ENCODE peak calls at places on chromosomes 1 and 21, in nine cellular contexts. One of them, this sample, is unnamed.

GRCh38 chr1:168408531-168409242 is 128.0 kb downstream of the TBX19 start:
- DNase-seq in H7: no peak
- DNase-seq in sigmoid colon: no peak
- DNase-seq in tibial artery: no peak
- DNase-seq in AG09309: no peak
- DNase-seq in aorta: no peak
- DNase-seq in heart right ventricle: no peak
- DNase-seq in brain microvascular endothelial cell: peak
- DNase-seq in colonic mucosa: no peak
- DNase-seq in this sample: peak

GRCh38 chr1:201918343-201918742 is 28.0 kb downstream of the LMOD1 start:
- DNase-seq in H7: no peak
- DNase-seq in sigmoid colon: no peak
- DNase-seq in tibial artery: no peak
- DNase-seq in AG09309: no peak
- DNase-seq in aorta: no peak
- DNase-seq in heart right ventricle: no peak
- DNase-seq in brain microvascular endothelial cell: no peak
- DNase-seq in colonic mucosa: no peak
- DNase-seq in this sample: no peak

GRCh38 chr1:40820251-40820797 is 36.7 kb downstream of the KCNQ4 start:
- DNase-seq in H7: peak
- DNase-seq in sigmoid colon: no peak
- DNase-seq in tibial artery: peak
- DNase-seq in AG09309: no peak
- DNase-seq in aorta: no peak
- DNase-seq in heart right ventricle: no peak
- DNase-seq in brain microvascular endothelial cell: no peak
- DNase-seq in colonic mucosa: no peak
- DNase-seq in this sample: no peak

GRCh38 chr1:21939650-21940374 is 2.7 kb upstream of the HSPG2 start:
- DNase-seq in H7: no peak
- DNase-seq in sigmoid colon: peak
- DNase-seq in tibial artery: peak
- DNase-seq in AG09309: peak
- DNase-seq in aorta: peak
- DNase-seq in heart right ventricle: peak
- DNase-seq in brain microvascular endothelial cell: peak
- DNase-seq in colonic mucosa: peak
- DNase-seq in this sample: no peak

GRCh38 chr1:228647523-228648444 is 87.5 kb upstream of the RHOU start:
- DNase-seq in H7: peak
- DNase-seq in sigmoid colon: peak
- DNase-seq in tibial artery: peak
- DNase-seq in AG09309: no peak
- DNase-seq in aorta: peak
- DNase-seq in heart right ventricle: no peak
- DNase-seq in brain microvascular endothelial cell: peak
- DNase-seq in colonic mucosa: peak
- DNase-seq in this sample: no peak

GRCh38 chr1:197868751-197869501 is 33.5 kb upstream of the C1orf53 start:
- DNase-seq in H7: peak
- DNase-seq in sigmoid colon: no peak
- DNase-seq in tibial artery: no peak
- DNase-seq in AG09309: peak
- DNase-seq in aorta: no peak
- DNase-seq in heart right ventricle: peak
- DNase-seq in brain microvascular endothelial cell: peak
- DNase-seq in colonic mucosa: peak
- DNase-seq in this sample: no peak

GRCh38 chr1:54241430-54241829 is 41.5 kb downstream of the MRPL37 start:
- DNase-seq in H7: no peak
- DNase-seq in sigmoid colon: no peak
- DNase-seq in tibial artery: no peak
- DNase-seq in AG09309: no peak
- DNase-seq in aorta: no peak
- DNase-seq in heart right ventricle: no peak
- DNase-seq in brain microvascular endothelial cell: no peak
- DNase-seq in colonic mucosa: no peak
- DNase-seq in this sample: no peak

GRCh38 chr1:228038387-228039005 is 31.7 kb downstream of the WNT3A start:
- DNase-seq in H7: peak
- DNase-seq in sigmoid colon: peak
- DNase-seq in tibial artery: peak
- DNase-seq in AG09309: no peak
- DNase-seq in aorta: peak
- DNase-seq in heart right ventricle: no peak
- DNase-seq in brain microvascular endothelial cell: no peak
- DNase-seq in colonic mucosa: no peak
- DNase-seq in this sample: no peak

GRCh38 chr1:176609556-176610408 is 146.8 kb downstream of the PAPPA2 start:
- DNase-seq in H7: no peak
- DNase-seq in sigmoid colon: no peak
- DNase-seq in tibial artery: no peak
- DNase-seq in AG09309: no peak
- DNase-seq in aorta: no peak
- DNase-seq in heart right ventricle: no peak
- DNase-seq in brain microvascular endothelial cell: no peak
- DNase-seq in colonic mucosa: no peak
- DNase-seq in this sample: no peak

GRCh38 chr1:172746091-172746949 is 87.4 kb downstream of the FASLG start:
- DNase-seq in H7: no peak
- DNase-seq in sigmoid colon: no peak
- DNase-seq in tibial artery: no peak
- DNase-seq in AG09309: peak
- DNase-seq in aorta: no peak
- DNase-seq in heart right ventricle: no peak
- DNase-seq in brain microvascular endothelial cell: peak
- DNase-seq in colonic mucosa: peak
- DNase-seq in this sample: peak

GRCh38 chr1:247180581-247180980 is 8.8 kb upstream of the ZNF124 start:
- DNase-seq in H7: no peak
- DNase-seq in sigmoid colon: no peak
- DNase-seq in tibial artery: no peak
- DNase-seq in AG09309: no peak
- DNase-seq in aorta: no peak
- DNase-seq in heart right ventricle: no peak
- DNase-seq in brain microvascular endothelial cell: no peak
- DNase-seq in colonic mucosa: no peak
- DNase-seq in this sample: no peak

GRCh38 chr1:218123968-218124367 is 161.1 kb upstream of the RRP15 start:
- DNase-seq in H7: peak
- DNase-seq in sigmoid colon: no peak
- DNase-seq in tibial artery: no peak
- DNase-seq in AG09309: no peak
- DNase-seq in aorta: no peak
- DNase-seq in heart right ventricle: no peak
- DNase-seq in brain microvascular endothelial cell: no peak
- DNase-seq in colonic mucosa: no peak
- DNase-seq in this sample: no peak

GRCh38 chr1:116809181-116809508 is 54.9 kb downstream of the CD2 start:
- DNase-seq in H7: no peak
- DNase-seq in sigmoid colon: no peak
- DNase-seq in tibial artery: no peak
- DNase-seq in AG09309: no peak
- DNase-seq in aorta: no peak
- DNase-seq in heart right ventricle: no peak
- DNase-seq in brain microvascular endothelial cell: no peak
- DNase-seq in colonic mucosa: no peak
- DNase-seq in this sample: no peak

GRCh38 chr1:59075021-59075420 is 221.9 kb upstream of the FGGY start:
- DNase-seq in H7: no peak
- DNase-seq in sigmoid colon: no peak
- DNase-seq in tibial artery: no peak
- DNase-seq in AG09309: no peak
- DNase-seq in aorta: no peak
- DNase-seq in heart right ventricle: no peak
- DNase-seq in brain microvascular endothelial cell: no peak
- DNase-seq in colonic mucosa: no peak
- DNase-seq in this sample: no peak

DNA sequence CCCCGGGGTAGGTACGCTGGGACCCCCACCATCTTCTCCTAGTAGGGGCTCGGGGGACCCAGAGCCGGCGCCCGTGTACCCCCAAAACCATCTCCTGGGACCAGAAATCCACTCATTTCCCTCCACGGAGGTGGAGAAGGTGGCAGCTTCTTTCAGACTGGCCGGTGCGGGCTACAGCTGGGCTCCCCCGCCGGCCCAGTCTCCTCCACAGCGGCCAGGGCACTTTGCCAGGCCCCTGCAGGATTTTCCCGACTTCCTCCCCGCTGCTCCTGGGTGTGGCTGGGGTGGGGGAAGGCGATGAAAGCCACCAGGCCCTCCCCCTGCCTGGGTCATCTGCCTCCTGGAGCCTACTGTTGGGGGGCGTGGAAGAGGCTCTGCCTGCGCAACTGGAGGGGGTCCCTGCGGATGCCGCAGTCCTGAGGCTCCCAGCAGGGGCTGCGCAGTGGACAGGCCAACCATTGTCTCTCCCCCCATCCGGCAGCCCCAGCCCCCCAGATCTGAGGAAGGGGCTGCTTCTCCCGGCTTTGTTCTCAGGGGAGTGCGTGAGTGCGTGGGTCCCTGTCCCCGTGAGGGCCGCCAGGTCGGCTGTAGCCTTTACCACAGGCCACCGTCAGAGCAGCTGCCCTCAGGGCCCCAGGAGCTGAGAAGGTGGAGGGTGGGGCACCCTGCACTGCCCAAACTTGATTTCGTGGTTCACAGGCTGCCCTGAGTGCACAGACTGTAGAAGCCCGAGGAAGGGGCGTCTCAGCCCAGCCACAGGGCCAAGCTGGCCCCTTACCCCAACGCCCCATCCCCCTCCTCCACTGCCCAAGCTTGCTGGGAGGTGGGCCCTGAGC is 1.3 kb downstream of the AGRN start:
- DNase-seq in H7: peak
- DNase-seq in sigmoid colon: peak
- DNase-seq in tibial artery: no peak
- DNase-seq in AG09309: peak
- DNase-seq in aorta: no peak
- DNase-seq in heart right ventricle: peak
- DNase-seq in brain microvascular endothelial cell: peak
- DNase-seq in colonic mucosa: peak
- DNase-seq in this sample: no peak
- H3K4me3 ChIP-seq in H7: peak
- H3K4me3 ChIP-seq in sigmoid colon: peak
- H3K4me3 ChIP-seq in tibial artery: peak
- H3K4me3 ChIP-seq in AG09309: peak
- H3K4me3 ChIP-seq in aorta: no peak
- H3K4me3 ChIP-seq in heart right ventricle: peak
- H3K4me3 ChIP-seq in brain microvascular endothelial cell: peak
- H3K4me3 ChIP-seq in colonic mucosa: peak
- H3K4me3 ChIP-seq in this sample: no peak

GRCh38 chr1:234696148-234696576 is 86.2 kb upstream of the IRF2BP2 start:
- DNase-seq in H7: no peak
- DNase-seq in sigmoid colon: no peak
- DNase-seq in tibial artery: no peak
- DNase-seq in AG09309: no peak
- DNase-seq in aorta: no peak
- DNase-seq in heart right ventricle: no peak
- DNase-seq in brain microvascular endothelial cell: no peak
- DNase-seq in colonic mucosa: no peak
- DNase-seq in this sample: no peak
- H3K4me3 ChIP-seq in H7: no peak
- H3K4me3 ChIP-seq in sigmoid colon: no peak
- H3K4me3 ChIP-seq in tibial artery: no peak
- H3K4me3 ChIP-seq in AG09309: no peak
- H3K4me3 ChIP-seq in aorta: no peak
- H3K4me3 ChIP-seq in heart right ventricle: no peak
- H3K4me3 ChIP-seq in brain microvascular endothelial cell: no peak
- H3K4me3 ChIP-seq in colonic mucosa: no peak
- H3K4me3 ChIP-seq in this sample: no peak

GRCh38 chr1:184665329-184665728 is 89.3 kb downstream of the EDEM3 start:
- DNase-seq in H7: no peak
- DNase-seq in sigmoid colon: no peak
- DNase-seq in tibial artery: no peak
- DNase-seq in AG09309: no peak
- DNase-seq in aorta: no peak
- DNase-seq in heart right ventricle: no peak
- DNase-seq in brain microvascular endothelial cell: no peak
- DNase-seq in colonic mucosa: no peak
- DNase-seq in this sample: no peak

GRCh38 chr1:184664042-184664659 is 90.5 kb downstream of the EDEM3 start:
- DNase-seq in H7: peak
- DNase-seq in sigmoid colon: peak
- DNase-seq in tibial artery: peak
- DNase-seq in AG09309: peak
- DNase-seq in aorta: peak
- DNase-seq in heart right ventricle: peak
- DNase-seq in brain microvascular endothelial cell: peak
- DNase-seq in colonic mucosa: peak
- DNase-seq in this sample: no peak

GRCh38 chr1:184660462-184661191 is 94.0 kb downstream of the EDEM3 start:
- DNase-seq in H7: no peak
- DNase-seq in sigmoid colon: no peak
- DNase-seq in tibial artery: no peak
- DNase-seq in AG09309: no peak
- DNase-seq in aorta: no peak
- DNase-seq in heart right ventricle: no peak
- DNase-seq in brain microvascular endothelial cell: no peak
- DNase-seq in colonic mucosa: no peak
- DNase-seq in this sample: no peak

GRCh38 chr1:184661801-184662200 is 92.9 kb downstream of the EDEM3 start:
- DNase-seq in H7: no peak
- DNase-seq in sigmoid colon: no peak
- DNase-seq in tibial artery: no peak
- DNase-seq in AG09309: no peak
- DNase-seq in aorta: no peak
- DNase-seq in heart right ventricle: no peak
- DNase-seq in brain microvascular endothelial cell: no peak
- DNase-seq in colonic mucosa: no peak
- DNase-seq in this sample: no peak

DNA sequence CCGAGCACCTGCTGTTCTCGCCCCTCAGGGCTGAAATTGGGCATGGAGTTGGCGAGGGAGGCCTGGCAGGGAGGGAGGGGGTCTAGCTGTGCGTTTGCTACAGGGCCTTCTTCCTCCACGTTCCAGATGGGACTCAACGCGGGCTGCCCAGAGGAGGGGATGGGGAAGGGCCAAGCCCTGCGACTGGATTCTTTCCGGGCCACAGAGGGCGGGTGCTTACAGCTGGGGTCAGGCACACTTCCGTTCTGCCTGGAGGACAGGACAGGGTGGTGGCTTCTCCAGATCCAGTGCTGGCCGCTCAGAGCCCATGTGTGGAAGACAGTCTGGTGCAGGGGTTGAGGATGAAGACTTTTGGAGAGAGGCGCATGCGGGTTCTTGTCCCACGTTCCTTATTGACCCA is 90.0 kb downstream of the EDEM3 start:
- DNase-seq in H7: no peak
- DNase-seq in sigmoid colon: no peak
- DNase-seq in tibial artery: no peak
- DNase-seq in AG09309: no peak
- DNase-seq in aorta: peak
- DNase-seq in heart right ventricle: no peak
- DNase-seq in brain microvascular endothelial cell: no peak
- DNase-seq in colonic mucosa: no peak
- DNase-seq in this sample: no peak
- H3K4me3 ChIP-seq in H7: no peak
- H3K4me3 ChIP-seq in sigmoid colon: no peak
- H3K4me3 ChIP-seq in tibial artery: no peak
- H3K4me3 ChIP-seq in AG09309: no peak
- H3K4me3 ChIP-seq in aorta: no peak
- H3K4me3 ChIP-seq in heart right ventricle: peak
- H3K4me3 ChIP-seq in brain microvascular endothelial cell: peak
- H3K4me3 ChIP-seq in colonic mucosa: no peak
- H3K4me3 ChIP-seq in this sample: no peak

GRCh38 chr21:42233067-42233981 is 14.4 kb downstream of the ABCG1 start:
- DNase-seq in H7: peak
- DNase-seq in sigmoid colon: peak
- DNase-seq in tibial artery: peak
- DNase-seq in AG09309: no peak
- DNase-seq in aorta: no peak
- DNase-seq in heart right ventricle: peak
- DNase-seq in brain microvascular endothelial cell: peak
- DNase-seq in colonic mucosa: peak
- DNase-seq in this sample: peak
- H3K4me3 ChIP-seq in H7: no peak
- H3K4me3 ChIP-seq in sigmoid colon: peak
- H3K4me3 ChIP-seq in tibial artery: no peak
- H3K4me3 ChIP-seq in AG09309: no peak
- H3K4me3 ChIP-seq in aorta: no peak
- H3K4me3 ChIP-seq in heart right ventricle: no peak
- H3K4me3 ChIP-seq in brain microvascular endothelial cell: no peak
- H3K4me3 ChIP-seq in colonic mucosa: no peak
- H3K4me3 ChIP-seq in this sample: peak